ENCODE peak calls at places on chromosome 13, in four cellular contexts. I, E, U and W are unnamed samples. For H3K27me3, the result is how much of the 10 kb centered on the place peaks cover.

GRCh38 chr13:39273953-39274352 is 235.7 kb downstream of the NHLRC3 start:
- DNase-seq in U (no peak), E (no peak), I (peak), W (no peak)

GRCh38 chr13:72004975-72005374 is 138.0 kb upstream of the DACH1 start:
- DNase-seq in U (no peak), I (no peak), E (no peak), W (no peak)

GRCh38 chr13:85148009-85148408 is 651.2 kb downstream of the SLITRK6 start:
- DNase-seq in U (no peak), I (no peak), E (no peak), W (no peak)

GRCh38 chr13:28830580-28830979 is 10.4 kb downstream of the MTUS2 start:
- DNase-seq in I (no peak), E (no peak), U (no peak), W (no peak)

GRCh38 chr13:60410299-60410698 is 13.3 kb downstream of the TDRD3 start:
- DNase-seq in I (no peak), E (no peak), U (no peak), W (no peak)

GRCh38 chr13:113669231-113669870 is 2.3 kb downstream of the GRK1 start:
- DNase-seq in E (no peak), I (peak), U (peak), W (peak)

GRCh38 chr13:27401210-27401609 is 23.2 kb upstream of the GTF3A start:
- DNase-seq in I (no peak), E (no peak), U (no peak), W (no peak)

GRCh38 chr13:44389856-44390255 is 16.2 kb downstream of the SERP2 start:
- DNase-seq in U (no peak), I (no peak), E (no peak), W (no peak)

GRCh38 chr13:45341799-45342584 is 1.0 kb upstream of the TPT1 start:
- DNase-seq in U (peak), E (no peak), I (peak), W (peak)

GRCh38 chr13:113845723-113846638 is 17.9 kb downstream of the GAS6 start:
- DNase-seq in U (peak), I (no peak), E (no peak), W (no peak)

GRCh38 chr13:106263801-106264200 is 271.7 kb downstream of the EFNB2 start:
- DNase-seq in E (no peak), I (no peak), U (no peak), W (no peak)

GRCh38 chr13:45873491-45874360 is 22.2 kb upstream of the SIAH3 start:
- DNase-seq in E (no peak), U (no peak), I (no peak), W (no peak)

GRCh38 chr13:21637296-21637695 is 33.3 kb upstream of the MICU2 start:
- DNase-seq in E (no peak), U (no peak), I (peak), W (no peak)

GRCh38 chr13:85521586-85521985 is 277.6 kb downstream of the SLITRK6 start:
- DNase-seq in U (no peak), I (no peak), E (no peak), W (no peak)

GRCh38 chr13:29429496-29429895 is 166.0 kb downstream of the SLC7A1 start:
- DNase-seq in U (no peak), E (no peak), I (no peak), W (no peak)

GRCh38 chr13:46831588-46832194 is 34.7 kb upstream of the ESD start:
- DNase-seq in E (no peak), U (no peak), I (no peak), W (no peak)

GRCh38 chr13:21837841-21838551 is 167.1 kb downstream of the FGF9 start:
- DNase-seq in E (no peak), U (no peak), I (no peak), W (peak)

GRCh38 chr13:22505489-22505888 is 675.3 kb upstream of the SGCG start:
- DNase-seq in E (no peak), U (no peak), I (no peak), W (no peak)

GRCh38 chr13:39616087-39616694 is 13.2 kb upstream of the LHFPL6 start:
- DNase-seq in I (no peak), E (no peak), U (no peak), W (peak)

GRCh38 chr13:104522235-104523072 is 1456.2 kb upstream of the SLC10A2 start:
- DNase-seq in U (no peak), I (no peak), E (no peak), W (peak)

GRCh38 chr13:55517312-55517711 is 1623.4 kb upstream of the PRR20A start:
- DNase-seq in U (no peak), I (no peak), E (no peak), W (no peak)

GRCh38 chr13:65710514-65710913 is 1519.6 kb downstream of the PCDH9 start:
- DNase-seq in E (no peak), U (no peak), I (no peak), W (no peak)

GRCh38 chr13:23921451-23921888 is 24.2 kb upstream of the C1QTNF9B start:
- DNase-seq in U (no peak), E (no peak), I (no peak), W (no peak)

GRCh38 chr13:68369739-68370138 is 1139.6 kb upstream of the PCDH9 start:
- DNase-seq in I (no peak), U (no peak), E (no peak), W (no peak)

GRCh38 chr13:99018418-99019180 is 40.7 kb upstream of the DOCK9 start:
- DNase-seq in U (no peak), E (no peak), I (no peak), W (no peak)

GRCh38 chr13:66234159-66234558 is 996.0 kb downstream of the PCDH9 start:
- DNase-seq in E (no peak), I (no peak), U (no peak), W (no peak)

GRCh38 chr13:113926301-113926761 is 47.5 kb downstream of the C13orf46 start:
- DNase-seq in I (peak), U (peak), E (no peak), W (peak)

GRCh38 chr13:45119469-45119989 is 781 bp upstream of the GTF2F2 start:
- DNase-seq in E (peak), I (no peak), U (no peak), W (no peak)

GRCh38 chr13:37344051-37344450 is 238.6 kb upstream of the CSNK1A1L start:
- DNase-seq in U (no peak), I (no peak), E (no peak), W (no peak)

GRCh38 chr13:37168151-37168550 is 62.7 kb upstream of the CSNK1A1L start:
- DNase-seq in E (no peak), I (no peak), U (no peak), W (no peak)

GRCh38 chr13:74794147-74794546 is 659.9 kb upstream of the KLF12 start:
- DNase-seq in I (no peak), U (no peak), E (no peak), W (no peak)

GRCh38 chr13:28729541-28729940 is 10.8 kb upstream of the SLC46A3 start:
- DNase-seq in U (no peak), E (no peak), I (no peak), W (no peak)

GRCh38 chr13:27583645-27584044 is 36.7 kb downstream of the LNX2 start:
- DNase-seq in I (no peak), U (no peak), E (no peak), W (no peak)

GRCh38 chr13:49538404-49538803 is 42.7 kb downstream of the PHF11 start:
- DNase-seq in E (no peak), U (no peak), I (no peak), W (no peak)

GRCh38 chr13:113453962-113454361 is 674 bp upstream of the ADPRHL1 start:
- DNase-seq in E (no peak), I (no peak), U (no peak), W (peak)

GRCh38 chr13:78323040-78323439 is 280.3 kb downstream of the POU4F1 start:
- DNase-seq in U (no peak), I (no peak), E (no peak), W (no peak)

GRCh38 chr13:79406597-79406908 is 498 bp upstream of the RBM26 start:
- DNase-seq in U (no peak), E (no peak), I (no peak), W (no peak)

GRCh38 chr13:79407349-79407979 is 1.4 kb upstream of the RBM26 start:
- DNase-seq in U (no peak), I (no peak), E (no peak), W (no peak)

GRCh38 chr13:79405501-79405830 is 589 bp downstream of the RBM26 start:
- DNase-seq in U (no peak), I (no peak), E (no peak), W (peak)

GRCh38 chr13:79404985-79405384 is 1.1 kb downstream of the RBM26 start:
- DNase-seq in I (no peak), U (no peak), E (no peak), W (no peak)

GRCh38 chr13:79405831-79406596 is at the start of gene RBM26:
- DNase-seq in I (peak), E (peak), U (peak), W (peak)
- TF ChIP-seq CTCF in I (no peak), E (no peak), U (no peak), W (no peak)

GRCh38 chr13:31380728-31381127 is 181.0 kb downstream of the B3GLCT start:
- DNase-seq in I (no peak), U (no peak), E (no peak), W (no peak)
- TF ChIP-seq POLR2AphosphoS5 in I (no peak), U (no peak), E (no peak), W (no peak)

GRCh38 chr13:94713556-94714182 is 1.3 kb upstream of the SOX21 start:
- DNase-seq in U (no peak), E (no peak), I (no peak), W (no peak)
- H3K27me3 ChIP-seq in U (half or more), E (under half), I (half or more), W (half or more)

GRCh38 chr13:110311721-110312668 is 4.9 kb downstream of the COL4A2 start:
- DNase-seq in E (no peak), U (no peak), I (no peak), W (peak)
- TF ChIP-seq CTCF in E (no peak), U (no peak), I (no peak), W (no peak)

GRCh38 chr13:20588529-20589110 is 21.7 kb downstream of the IFT88 start:
- DNase-seq in I (no peak), U (no peak), E (no peak), W (no peak)
- TF ChIP-seq POLR2AphosphoS5 in I (no peak), U (no peak), E (no peak), W (no peak)

GRCh38 chr13:25227690-25228089 is 55.6 kb upstream of the AMER2 start:
- DNase-seq in U (peak), I (no peak), E (no peak), W (no peak)
- H3K27me3 ChIP-seq in U (under half), I (under half), E (under half), W (under half)

DNA sequence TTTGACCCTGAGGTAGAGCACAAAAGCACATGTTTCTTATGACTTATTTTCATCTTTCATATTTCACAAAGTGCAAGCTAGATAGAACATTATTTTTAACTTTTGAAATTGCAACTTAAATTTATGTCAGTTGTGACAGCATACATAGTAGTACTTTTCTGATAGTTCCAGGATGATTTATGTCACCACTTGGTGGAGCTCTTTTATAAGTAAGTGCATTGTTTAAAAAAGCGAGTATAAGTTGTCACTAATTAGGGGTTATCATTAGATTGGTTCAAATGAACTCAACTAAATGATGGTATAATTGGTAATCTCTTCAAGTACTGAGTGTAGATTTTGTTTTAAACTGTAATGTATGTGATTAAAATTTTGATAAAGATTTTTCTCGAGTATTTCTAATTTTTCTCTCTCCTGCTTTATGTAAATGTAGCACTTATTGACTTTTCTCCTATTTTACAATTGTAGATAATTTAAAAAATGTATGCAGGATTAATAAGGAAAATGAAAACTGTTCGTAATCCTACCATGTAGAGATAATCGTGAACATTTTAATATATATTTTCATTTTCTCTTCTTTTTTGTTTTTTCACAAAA is 31.1 kb downstream of the RB1 start:
- DNase-seq in E (peak), I (no peak), U (no peak), W (no peak)
- TF ChIP-seq CTCF in E (peak), I (peak), U (peak), W (no peak)

DNA sequence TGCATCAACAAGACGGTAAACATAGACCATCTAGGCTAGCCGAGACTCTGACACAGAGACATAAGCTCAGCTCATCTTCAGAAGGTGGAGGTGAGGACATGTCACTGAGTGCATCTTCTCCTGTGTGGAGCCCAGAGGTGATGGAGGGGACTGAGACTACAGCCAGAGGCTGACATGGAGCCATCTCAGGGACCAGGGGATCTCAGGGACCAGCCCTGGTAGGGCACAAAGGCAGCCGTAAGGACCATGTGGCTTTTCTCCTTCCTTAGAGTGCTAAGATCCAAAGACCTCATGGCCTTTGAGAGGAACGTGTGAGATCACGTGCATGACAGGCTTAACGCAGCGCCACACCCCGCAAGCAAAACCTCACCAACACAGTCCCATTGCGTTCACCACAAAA is 126.9 kb downstream of the RAB20 start:
- DNase-seq in E (no peak), I (no peak), U (no peak), W (no peak)
- TF ChIP-seq POLR2AphosphoS5 in E (no peak), I (no peak), U (no peak), W (peak)